ENCODE peak calls at places on chromosomes 13 and 19, in five cellular contexts. One of them, this sample, is unnamed.

GRCh38 chr19:30236006-30236405 is 136.2 kb upstream of the ZNF536 start:
- DNase-seq in pancreas: no peak
- DNase-seq in left ventricle myocardium inferior: no peak
- DNase-seq in ascending aorta: no peak
- DNase-seq in left lung: no peak
- DNase-seq in this sample: no peak

GRCh38 chr13:30421093-30422055 is 919 bp upstream of the UBE2L5 start:
- DNase-seq in pancreas: peak; percentile 90
- DNase-seq in left ventricle myocardium inferior: peak; percentile 89
- DNase-seq in ascending aorta: peak; percentile 95
- DNase-seq in left lung: peak; percentile 97
- DNase-seq in this sample: peak; percentile 54

GRCh38 chr13:112709825-112710783 is 20.3 kb downstream of the ATP11A start:
- DNase-seq in pancreas: no peak
- DNase-seq in left ventricle myocardium inferior: no peak
- DNase-seq in ascending aorta: peak; percentile 34
- DNase-seq in left lung: peak; percentile 59
- DNase-seq in this sample: no peak

GRCh38 chr19:40236026-40236355 is 9.5 kb upstream of the CCNP start:
- DNase-seq in pancreas: no peak
- DNase-seq in left ventricle myocardium inferior: no peak
- DNase-seq in ascending aorta: no peak
- DNase-seq in left lung: no peak
- DNase-seq in this sample: no peak

GRCh38 chr19:49442354-49442753 is 1.0 kb upstream of the SLC17A7 start:
- DNase-seq in pancreas: no peak
- DNase-seq in left ventricle myocardium inferior: peak; percentile 45
- DNase-seq in ascending aorta: no peak
- DNase-seq in left lung: no peak
- DNase-seq in this sample: no peak

GRCh38 chr19:2720777-2721569 is at the start of gene DIRAS1:
- DNase-seq in pancreas: peak; percentile 67
- DNase-seq in left ventricle myocardium inferior: no peak
- DNase-seq in ascending aorta: no peak
- DNase-seq in left lung: no peak
- DNase-seq in this sample: no peak

GRCh38 chr13:113625965-113626661 is 31.9 kb downstream of the ATP4B start:
- DNase-seq in pancreas: peak; percentile 17
- DNase-seq in left ventricle myocardium inferior: peak; percentile 2
- DNase-seq in ascending aorta: no peak
- DNase-seq in left lung: no peak
- DNase-seq in this sample: no peak

GRCh38 chr13:52695856-52696255 is 43.2 kb downstream of the SUGT1 start:
- DNase-seq in pancreas: no peak
- DNase-seq in left ventricle myocardium inferior: no peak
- DNase-seq in ascending aorta: no peak
- DNase-seq in left lung: no peak
- DNase-seq in this sample: peak; percentile 4

GRCh38 chr19:18999896-19000620 is 33.3 kb downstream of the SUGP2 start:
- DNase-seq in pancreas: no peak
- DNase-seq in left ventricle myocardium inferior: no peak
- DNase-seq in ascending aorta: no peak
- DNase-seq in left lung: peak; percentile 30
- DNase-seq in this sample: no peak

GRCh38 chr13:20993211-20993610 is 68.2 kb downstream of the LATS2 start:
- DNase-seq in pancreas: no peak
- DNase-seq in left ventricle myocardium inferior: no peak
- DNase-seq in ascending aorta: no peak
- DNase-seq in left lung: no peak
- DNase-seq in this sample: no peak

GRCh38 chr19:50854636-50855410 is at the start of gene KLK3:
- DNase-seq in pancreas: no peak
- DNase-seq in left ventricle myocardium inferior: no peak
- DNase-seq in ascending aorta: no peak
- DNase-seq in left lung: peak; percentile 44
- DNase-seq in this sample: no peak

GRCh38 chr19:56141416-56141992 is 417 bp downstream of the ZNF444 start:
- DNase-seq in pancreas: peak; percentile 66
- DNase-seq in left ventricle myocardium inferior: no peak
- DNase-seq in ascending aorta: peak; percentile 69
- DNase-seq in left lung: no peak
- DNase-seq in this sample: no peak

GRCh38 chr19:47381653-47382279 is 32.7 kb downstream of the DHX34 start:
- DNase-seq in pancreas: no peak
- DNase-seq in left ventricle myocardium inferior: no peak
- DNase-seq in ascending aorta: no peak
- DNase-seq in left lung: peak; percentile 90
- DNase-seq in this sample: no peak

GRCh38 chr13:112638157-112638750 is 50.3 kb upstream of the TUBGCP3 start:
- DNase-seq in pancreas: peak; percentile 43
- DNase-seq in left ventricle myocardium inferior: no peak
- DNase-seq in ascending aorta: no peak
- DNase-seq in left lung: no peak
- DNase-seq in this sample: no peak

GRCh38 chr13:62964522-62964921 is 1548.9 kb upstream of the PCDH20 start:
- DNase-seq in pancreas: no peak
- DNase-seq in left ventricle myocardium inferior: no peak
- DNase-seq in ascending aorta: no peak
- DNase-seq in left lung: no peak
- DNase-seq in this sample: no peak

GRCh38 chr13:40600145-40600751 is 66.2 kb downstream of the FOXO1 start:
- DNase-seq in pancreas: no peak
- DNase-seq in left ventricle myocardium inferior: no peak
- DNase-seq in ascending aorta: no peak
- DNase-seq in left lung: no peak
- DNase-seq in this sample: no peak

GRCh38 chr19:42942187-42942789 is 5.3 kb upstream of the PSG7 start:
- DNase-seq in pancreas: no peak
- DNase-seq in left ventricle myocardium inferior: no peak
- DNase-seq in ascending aorta: no peak
- DNase-seq in left lung: no peak
- DNase-seq in this sample: no peak

GRCh38 chr13:49649963-49650312 is 21.6 kb downstream of the ARL11 start:
- DNase-seq in pancreas: no peak
- DNase-seq in left ventricle myocardium inferior: no peak
- DNase-seq in ascending aorta: no peak
- DNase-seq in left lung: no peak
- DNase-seq in this sample: no peak

GRCh38 chr13:72489751-72490150 is 237.7 kb downstream of the MZT1 start:
- DNase-seq in pancreas: no peak
- DNase-seq in left ventricle myocardium inferior: no peak
- DNase-seq in ascending aorta: no peak
- DNase-seq in left lung: no peak
- DNase-seq in this sample: no peak

GRCh38 chr19:872266-872951 is 12.9 kb downstream of the CFD start:
- DNase-seq in pancreas: peak; percentile 58
- DNase-seq in left ventricle myocardium inferior: peak; percentile 75
- DNase-seq in ascending aorta: no peak
- DNase-seq in left lung: peak; percentile 90
- DNase-seq in this sample: no peak

GRCh38 chr13:31051999-31052398 is 109.7 kb downstream of the HSPH1 start:
- DNase-seq in pancreas: no peak
- DNase-seq in left ventricle myocardium inferior: no peak
- DNase-seq in ascending aorta: peak; percentile 34
- DNase-seq in left lung: no peak
- DNase-seq in this sample: no peak

GRCh38 chr19:32570081-32570785 is 10.8 kb upstream of the PDCD5 start:
- DNase-seq in pancreas: no peak
- DNase-seq in left ventricle myocardium inferior: no peak
- DNase-seq in ascending aorta: no peak
- DNase-seq in left lung: no peak
- DNase-seq in this sample: peak; percentile 18

GRCh38 chr19:38079926-38080380 is 144.1 kb downstream of the DPF1 start:
- DNase-seq in pancreas: no peak
- DNase-seq in left ventricle myocardium inferior: no peak
- DNase-seq in ascending aorta: no peak
- DNase-seq in left lung: no peak
- DNase-seq in this sample: peak; percentile 71

GRCh38 chr13:111907341-111907880 is 159.5 kb upstream of the SOX1 start:
- DNase-seq in pancreas: no peak
- DNase-seq in left ventricle myocardium inferior: no peak
- DNase-seq in ascending aorta: peak; percentile 33
- DNase-seq in left lung: no peak
- DNase-seq in this sample: no peak

GRCh38 chr13:73902847-73903246 is 231.4 kb downstream of the KLF12 start:
- DNase-seq in pancreas: no peak
- DNase-seq in left ventricle myocardium inferior: no peak
- DNase-seq in ascending aorta: no peak
- DNase-seq in left lung: no peak
- DNase-seq in this sample: no peak

GRCh38 chr13:103883152-103883551 is 816.9 kb upstream of the SLC10A2 start:
- DNase-seq in pancreas: peak; percentile 86
- DNase-seq in left ventricle myocardium inferior: peak; percentile 80
- DNase-seq in ascending aorta: peak; percentile 81
- DNase-seq in left lung: peak; percentile 90
- DNase-seq in this sample: peak; percentile 89

GRCh38 chr19:55643003-55643732 is at the start of gene ZNF581:
- DNase-seq in pancreas: peak; percentile 84
- DNase-seq in left ventricle myocardium inferior: peak; percentile 81
- DNase-seq in ascending aorta: peak; percentile 87
- DNase-seq in left lung: peak; percentile 93
- DNase-seq in this sample: peak; percentile 56

GRCh38 chr19:3370214-3370720 is 3.9 kb downstream of the NFIC start:
- DNase-seq in pancreas: no peak
- DNase-seq in left ventricle myocardium inferior: no peak
- DNase-seq in ascending aorta: no peak
- DNase-seq in left lung: no peak
- DNase-seq in this sample: no peak

GRCh38 chr19:50447750-50448149 is 15.1 kb downstream of the MYBPC2 start:
- DNase-seq in pancreas: no peak
- DNase-seq in left ventricle myocardium inferior: no peak
- DNase-seq in ascending aorta: no peak
- DNase-seq in left lung: peak; percentile 37
- DNase-seq in this sample: no peak

GRCh38 chr19:45852941-45853340 is 10.0 kb downstream of the SYMPK start:
- DNase-seq in pancreas: no peak
- DNase-seq in left ventricle myocardium inferior: no peak
- DNase-seq in ascending aorta: no peak
- DNase-seq in left lung: peak; percentile 77
- DNase-seq in this sample: no peak

GRCh38 chr13:43730642-43731041 is 56.1 kb downstream of the ENOX1 start:
- DNase-seq in pancreas: no peak
- DNase-seq in left ventricle myocardium inferior: no peak
- DNase-seq in ascending aorta: no peak
- DNase-seq in left lung: no peak
- DNase-seq in this sample: peak; percentile 46

DNA sequence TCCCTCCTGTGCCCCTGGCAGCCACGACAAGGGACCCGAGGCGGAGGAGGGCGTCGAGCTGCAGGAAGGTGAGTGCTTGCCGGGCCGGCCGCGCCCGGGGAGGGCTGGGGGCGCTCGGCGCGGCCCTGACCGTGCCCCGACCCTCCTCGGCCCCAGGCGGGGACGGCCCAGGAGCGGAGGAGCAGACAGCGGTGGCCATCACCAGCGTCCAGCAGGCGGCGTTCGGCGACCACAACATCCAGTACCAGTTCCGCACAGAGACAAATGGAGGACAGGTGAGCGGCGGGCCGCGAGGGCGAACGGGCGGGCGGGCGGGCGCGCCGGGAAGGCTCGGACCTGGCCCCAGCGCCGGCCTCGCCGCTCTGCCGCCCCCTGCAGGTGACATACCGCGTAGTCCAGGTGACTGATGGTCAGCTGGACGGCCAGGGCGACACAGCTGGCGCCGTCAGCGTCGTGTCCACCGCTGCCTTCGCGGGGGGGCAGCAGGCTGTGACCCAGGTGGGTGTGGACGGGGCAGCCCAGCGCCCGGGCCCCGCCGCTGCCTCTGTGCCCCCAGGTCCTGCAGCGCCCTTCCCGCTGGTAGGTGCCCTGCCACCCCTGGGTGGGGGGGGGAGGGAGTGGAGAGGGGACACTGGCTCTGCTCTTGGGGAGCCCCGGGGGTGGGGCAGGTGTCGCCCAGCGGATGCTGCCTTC is 809 bp downstream of the USF2 start:
- DNase-seq in pancreas: peak; percentile 99
- DNase-seq in left ventricle myocardium inferior: peak; percentile 88
- DNase-seq in ascending aorta: peak; percentile 87
- DNase-seq in left lung: peak; percentile 96
- DNase-seq in this sample: peak; percentile 26
- TF ChIP-seq CTCF in pancreas: peak; percentile 94
- TF ChIP-seq CTCF in left ventricle myocardium inferior: peak; percentile 88
- TF ChIP-seq CTCF in ascending aorta: peak; percentile 59
- TF ChIP-seq CTCF in left lung: peak; percentile 74
- TF ChIP-seq CTCF in this sample: peak; percentile 45

GRCh38 chr19:52369463-52370340 is at the start of gene ZNF880:
- DNase-seq in pancreas: peak; percentile 97
- DNase-seq in left ventricle myocardium inferior: peak; percentile 95
- DNase-seq in ascending aorta: peak; percentile 95
- DNase-seq in left lung: peak; percentile 93
- DNase-seq in this sample: peak; percentile 80
- H3K9me3 ChIP-seq in pancreas: no peaks in the 10 kb centered on the region
- H3K9me3 ChIP-seq in left ventricle myocardium inferior: peaks cover 61% of the 10 kb centered on the region
- H3K9me3 ChIP-seq in ascending aorta: peaks cover 26% of the 10 kb centered on the region
- H3K9me3 ChIP-seq in left lung: no peaks in the 10 kb centered on the region
- H3K9me3 ChIP-seq in this sample: peaks cover 68% of the 10 kb centered on the region

GRCh38 chr13:94009696-94010095 is 469.8 kb downstream of the DCT start:
- DNase-seq in pancreas: no peak
- DNase-seq in left ventricle myocardium inferior: no peak
- DNase-seq in ascending aorta: no peak
- DNase-seq in left lung: no peak
- DNase-seq in this sample: no peak
- TF ChIP-seq CTCF in pancreas: no peak
- TF ChIP-seq CTCF in left ventricle myocardium inferior: no peak
- TF ChIP-seq CTCF in ascending aorta: no peak
- TF ChIP-seq CTCF in left lung: no peak
- TF ChIP-seq CTCF in this sample: no peak

DNA sequence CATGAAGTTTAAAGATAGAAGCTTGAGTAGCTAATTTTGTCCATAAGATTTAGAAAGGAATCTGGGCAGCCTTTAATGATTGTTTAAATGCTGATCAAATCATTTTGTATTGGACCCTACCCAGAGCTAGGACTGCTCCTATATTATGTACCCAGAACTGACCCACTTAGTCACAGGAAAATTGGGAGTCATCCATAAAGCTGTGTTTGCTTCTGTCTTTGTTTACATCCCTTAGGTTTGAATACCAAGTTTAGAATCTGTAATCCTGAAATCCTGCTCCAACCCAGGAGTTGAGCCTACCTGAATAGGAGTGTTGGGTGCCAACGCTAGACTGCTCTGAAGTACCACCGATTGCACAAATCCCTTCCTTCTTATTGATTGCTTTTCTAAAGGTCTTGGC is 23.8 kb downstream of the LCP1 start:
- DNase-seq in pancreas: no peak
- DNase-seq in left ventricle myocardium inferior: no peak
- DNase-seq in ascending aorta: no peak
- DNase-seq in left lung: no peak
- DNase-seq in this sample: no peak
- H3K9me3 ChIP-seq in pancreas: no peaks in the 10 kb centered on the region
- H3K9me3 ChIP-seq in left ventricle myocardium inferior: no peaks in the 10 kb centered on the region
- H3K9me3 ChIP-seq in ascending aorta: no peaks in the 10 kb centered on the region
- H3K9me3 ChIP-seq in left lung: no peaks in the 10 kb centered on the region
- H3K9me3 ChIP-seq in this sample: no peaks in the 10 kb centered on the region

This sample was measured in AG04450.